ENCODE peak calls at places on chromosomes 4 and X, in six cellular contexts. One of them, this sample, is unnamed.

GRCh38 chr4:26201119-26201518 is 119.7 kb upstream of the RBPJ start:
- DNase-seq in H1: no peak
- DNase-seq in GM12878: no peak
- DNase-seq in GM23338: no peak
- DNase-seq in HepG2: no peak
- DNase-seq in K562: no peak
- DNase-seq in this sample: no peak

GRCh38 chr4:189874591-189874990 is 66.1 kb upstream of the FRG1 start:
- DNase-seq in H1: no peak
- DNase-seq in GM12878: no peak
- DNase-seq in GM23338: no peak
- DNase-seq in HepG2: no peak
- DNase-seq in K562: no peak
- DNase-seq in this sample: no peak

GRCh38 chrX:154348114-154348531 is 26.3 kb downstream of the FLNA start:
- DNase-seq in H1: no peak
- DNase-seq in GM12878: no peak
- DNase-seq in GM23338: no peak
- DNase-seq in HepG2: no peak
- DNase-seq in K562: no peak
- DNase-seq in this sample: no peak

GRCh38 chr4:71187399-71188196 is 151.2 kb upstream of the SLC4A4 start:
- DNase-seq in H1: peak; percentile 73
- DNase-seq in GM12878: no peak
- DNase-seq in GM23338: no peak
- DNase-seq in HepG2: no peak
- DNase-seq in K562: no peak
- DNase-seq in this sample: peak; percentile 43

GRCh38 chr4:150355404-150355803 is 226.5 kb upstream of the MAB21L2 start:
- DNase-seq in H1: no peak
- DNase-seq in GM12878: no peak
- DNase-seq in GM23338: no peak
- DNase-seq in HepG2: peak; percentile 7
- DNase-seq in K562: no peak
- DNase-seq in this sample: no peak

GRCh38 chrX:49291615-49292337 is 11.7 kb upstream of the GAGE10 start:
- DNase-seq in H1: peak; percentile 85
- DNase-seq in GM12878: no peak
- DNase-seq in GM23338: peak; percentile 81
- DNase-seq in HepG2: peak; percentile 12
- DNase-seq in K562: peak; percentile 58
- DNase-seq in this sample: peak; percentile 78

GRCh38 chr4:180449395-180449956 is 1793.7 kb upstream of the TENM3 start:
- DNase-seq in H1: no peak
- DNase-seq in GM12878: no peak
- DNase-seq in GM23338: peak; percentile 84
- DNase-seq in HepG2: peak; percentile 46
- DNase-seq in K562: no peak
- DNase-seq in this sample: peak; percentile 56

GRCh38 chrX:153974003-153974725 is 1.6 kb downstream of the TMEM187 start:
- DNase-seq in H1: no peak
- DNase-seq in GM12878: no peak
- DNase-seq in GM23338: no peak
- DNase-seq in HepG2: no peak
- DNase-seq in K562: no peak
- DNase-seq in this sample: no peak

GRCh38 chr4:58247792-58248191 is 1137.6 kb upstream of the IGFBP7 start:
- DNase-seq in H1: no peak
- DNase-seq in GM12878: no peak
- DNase-seq in GM23338: peak; percentile 53
- DNase-seq in HepG2: no peak
- DNase-seq in K562: no peak
- DNase-seq in this sample: peak; percentile 27

GRCh38 chrX:77900688-77901087 is 1.4 kb downstream of the COX7B start:
- DNase-seq in H1: no peak
- DNase-seq in GM12878: no peak
- DNase-seq in GM23338: no peak
- DNase-seq in HepG2: no peak
- DNase-seq in K562: no peak
- DNase-seq in this sample: no peak

GRCh38 chr4:110195561-110196205 is 2.7 kb downstream of the ELOVL6 start:
- DNase-seq in H1: no peak
- DNase-seq in GM12878: no peak
- DNase-seq in GM23338: no peak
- DNase-seq in HepG2: no peak
- DNase-seq in K562: no peak
- DNase-seq in this sample: no peak

GRCh38 chr4:113122066-113122465 is 72.6 kb downstream of the ANK2 start:
- DNase-seq in H1: no peak
- DNase-seq in GM12878: no peak
- DNase-seq in GM23338: no peak
- DNase-seq in HepG2: no peak
- DNase-seq in K562: no peak
- DNase-seq in this sample: no peak

GRCh38 chr4:40990899-40991265 is 223.5 kb downstream of the APBB2 start:
- DNase-seq in H1: no peak
- DNase-seq in GM12878: peak; percentile 58
- DNase-seq in GM23338: no peak
- DNase-seq in HepG2: no peak
- DNase-seq in K562: no peak
- DNase-seq in this sample: no peak

GRCh38 chr4:96131186-96131585 is 291.3 kb downstream of the PDHA2 start:
- DNase-seq in H1: no peak
- DNase-seq in GM12878: no peak
- DNase-seq in GM23338: no peak
- DNase-seq in HepG2: no peak
- DNase-seq in K562: no peak
- DNase-seq in this sample: no peak

GRCh38 chr4:148510211-148510610 is 68.0 kb upstream of the NR3C2 start:
- DNase-seq in H1: no peak
- DNase-seq in GM12878: no peak
- DNase-seq in GM23338: no peak
- DNase-seq in HepG2: no peak
- DNase-seq in K562: no peak
- DNase-seq in this sample: no peak

GRCh38 chr4:16573744-16574143 is 324.7 kb downstream of the LDB2 start:
- DNase-seq in H1: no peak
- DNase-seq in GM12878: no peak
- DNase-seq in GM23338: no peak
- DNase-seq in HepG2: no peak
- DNase-seq in K562: no peak
- DNase-seq in this sample: no peak

GRCh38 chr4:183471960-183472708 is 27.7 kb downstream of the CDKN2AIP start:
- DNase-seq in H1: peak; percentile 94
- DNase-seq in GM12878: peak; percentile 8
- DNase-seq in GM23338: peak; percentile 94
- DNase-seq in HepG2: peak; percentile 50
- DNase-seq in K562: peak; percentile 76
- DNase-seq in this sample: peak; percentile 90

GRCh38 chr4:183483997-183484396 is 20.9 kb upstream of the ING2 start:
- DNase-seq in H1: no peak
- DNase-seq in GM12878: no peak
- DNase-seq in GM23338: no peak
- DNase-seq in HepG2: no peak
- DNase-seq in K562: no peak
- DNase-seq in this sample: no peak

GRCh38 chr4:183478926-183479325 is 25.9 kb upstream of the ING2 start:
- DNase-seq in H1: no peak
- DNase-seq in GM12878: no peak
- DNase-seq in GM23338: no peak
- DNase-seq in HepG2: no peak
- DNase-seq in K562: no peak
- DNase-seq in this sample: no peak

GRCh38 chr4:183478123-183478522 is 26.7 kb upstream of the ING2 start:
- DNase-seq in H1: no peak
- DNase-seq in GM12878: no peak
- DNase-seq in GM23338: no peak
- DNase-seq in HepG2: no peak
- DNase-seq in K562: no peak
- DNase-seq in this sample: no peak
- TF ChIP-seq CREB1 in H1: no peak
- TF ChIP-seq CREB1 in GM12878: no peak
- TF ChIP-seq CREB1 in GM23338: no peak
- TF ChIP-seq CREB1 in HepG2: no peak
- TF ChIP-seq CREB1 in K562: no peak
- TF ChIP-seq CREB1 in this sample: no peak

GRCh38 chr4:74364649-74365491 is at the start of gene EREG:
- DNase-seq in H1: peak; percentile 84
- DNase-seq in GM12878: no peak
- DNase-seq in GM23338: peak; percentile 94
- DNase-seq in HepG2: no peak
- DNase-seq in K562: peak; percentile 26
- DNase-seq in this sample: peak; percentile 84
- TF ChIP-seq CREB1 in H1: no peak
- TF ChIP-seq CREB1 in GM12878: no peak
- TF ChIP-seq CREB1 in GM23338: no peak
- TF ChIP-seq CREB1 in HepG2: no peak
- TF ChIP-seq CREB1 in K562: no peak
- TF ChIP-seq CREB1 in this sample: no peak

GRCh38 chr4:184473515-184474260 is 662 bp downstream of the IRF2 start:
- DNase-seq in H1: peak; percentile 67
- DNase-seq in GM12878: no peak
- DNase-seq in GM23338: peak; percentile 61
- DNase-seq in HepG2: no peak
- DNase-seq in K562: no peak
- DNase-seq in this sample: peak; percentile 49
- TF ChIP-seq CREB1 in H1: no peak
- TF ChIP-seq CREB1 in GM12878: no peak
- TF ChIP-seq CREB1 in GM23338: no peak
- TF ChIP-seq CREB1 in HepG2: no peak
- TF ChIP-seq CREB1 in K562: no peak
- TF ChIP-seq CREB1 in this sample: no peak

DNA sequence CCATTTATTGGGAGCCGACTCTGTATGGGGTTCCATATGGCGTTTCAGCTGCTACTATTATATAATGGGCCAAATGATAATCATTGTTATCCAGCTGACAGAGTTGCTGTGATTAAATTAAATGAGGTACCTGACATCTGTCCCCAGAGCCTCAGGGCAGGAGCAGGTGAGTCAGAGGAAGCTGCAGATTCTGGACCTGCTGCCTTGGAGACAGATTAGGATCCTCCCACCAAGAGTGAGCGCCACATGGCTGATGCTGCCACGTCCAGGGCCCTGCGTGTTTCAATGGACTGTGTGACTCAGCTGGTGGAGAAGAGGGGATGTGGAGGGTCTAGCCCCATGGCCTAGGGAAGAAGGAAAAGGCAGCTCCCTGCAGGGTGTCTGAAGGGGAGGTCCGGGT is 28.3 kb upstream of the UXT start:
- DNase-seq in H1: no peak
- DNase-seq in GM12878: no peak
- DNase-seq in GM23338: no peak
- DNase-seq in HepG2: no peak
- DNase-seq in K562: no peak
- DNase-seq in this sample: no peak
- TF ChIP-seq CREB1 in H1: no peak
- TF ChIP-seq CREB1 in GM12878: no peak
- TF ChIP-seq CREB1 in GM23338: no peak
- TF ChIP-seq CREB1 in HepG2: no peak
- TF ChIP-seq CREB1 in K562: no peak
- TF ChIP-seq CREB1 in this sample: no peak